ENCODE peak calls at places on chromosomes 12 and 14, in five cellular contexts. One of them, this sample, is unnamed.
A peak's percentile ranks its signal among the peaks of the same experiment; 100 is the strongest.

GRCh38 chr14:75084513-75084912 is 15.1 kb downstream of the ZC2HC1C start:
- DNase-seq in Karpas-422: no peak
- DNase-seq in colonic mucosa: peak; percentile 23
- DNase-seq in IMR-90: no peak
- DNase-seq in keratinocyte: no peak
- DNase-seq in this sample: no peak

GRCh38 chr14:85883971-85884370 is 354.0 kb downstream of the FLRT2 start:
- DNase-seq in Karpas-422: no peak
- DNase-seq in colonic mucosa: no peak
- DNase-seq in IMR-90: no peak
- DNase-seq in keratinocyte: no peak
- DNase-seq in this sample: no peak

GRCh38 chr14:85948163-85948562 is 418.2 kb downstream of the FLRT2 start:
- DNase-seq in Karpas-422: no peak
- DNase-seq in colonic mucosa: no peak
- DNase-seq in IMR-90: no peak
- DNase-seq in keratinocyte: no peak
- DNase-seq in this sample: no peak

GRCh38 chr12:44000309-44000952 is 164.6 kb downstream of the TMEM117 start:
- DNase-seq in Karpas-422: peak; percentile 90
- DNase-seq in colonic mucosa: peak; percentile 30
- DNase-seq in IMR-90: peak; percentile 31
- DNase-seq in keratinocyte: peak; percentile 30
- DNase-seq in this sample: no peak

GRCh38 chr12:110176745-110177144 is 52.6 kb downstream of the IFT81 start:
- DNase-seq in Karpas-422: peak; percentile 51
- DNase-seq in colonic mucosa: no peak
- DNase-seq in IMR-90: peak; percentile 59
- DNase-seq in keratinocyte: no peak
- DNase-seq in this sample: peak; percentile 83

GRCh38 chr14:61452452-61452851 is 131.1 kb downstream of the PRKCH start:
- DNase-seq in Karpas-422: no peak
- DNase-seq in colonic mucosa: no peak
- DNase-seq in IMR-90: no peak
- DNase-seq in keratinocyte: no peak
- DNase-seq in this sample: no peak

GRCh38 chr12:109346920-109347319 is 780 bp upstream of the MYO1H start:
- DNase-seq in Karpas-422: peak; percentile 53
- DNase-seq in colonic mucosa: no peak
- DNase-seq in IMR-90: no peak
- DNase-seq in keratinocyte: no peak
- DNase-seq in this sample: no peak

GRCh38 chr14:95544588-95544987 is 9.7 kb downstream of the GLRX5 start:
- DNase-seq in Karpas-422: no peak
- DNase-seq in colonic mucosa: no peak
- DNase-seq in IMR-90: no peak
- DNase-seq in keratinocyte: no peak
- DNase-seq in this sample: no peak

GRCh38 chr14:31059152-31059924 is 33.2 kb upstream of the STRN3 start:
- DNase-seq in Karpas-422: no peak
- DNase-seq in colonic mucosa: peak; percentile 48
- DNase-seq in IMR-90: peak; percentile 87
- DNase-seq in keratinocyte: no peak
- DNase-seq in this sample: no peak

GRCh38 chr14:81406863-81407262 is 6.7 kb upstream of the STON2 start:
- DNase-seq in Karpas-422: no peak
- DNase-seq in colonic mucosa: no peak
- DNase-seq in IMR-90: peak; percentile 1
- DNase-seq in keratinocyte: no peak
- DNase-seq in this sample: no peak

GRCh38 chr12:118219772-118220171 is 83.8 kb downstream of the PEBP1 start:
- DNase-seq in Karpas-422: peak; percentile 84
- DNase-seq in colonic mucosa: no peak
- DNase-seq in IMR-90: no peak
- DNase-seq in keratinocyte: no peak
- DNase-seq in this sample: no peak

GRCh38 chr14:69013943-69014782 is 35.1 kb upstream of the ACTN1 start:
- DNase-seq in Karpas-422: peak; percentile 51
- DNase-seq in colonic mucosa: peak; percentile 91
- DNase-seq in IMR-90: peak; percentile 83
- DNase-seq in keratinocyte: no peak
- DNase-seq in this sample: peak; percentile 8

GRCh38 chr12:79555006-79555925 is 135.5 kb downstream of the PAWR start:
- DNase-seq in Karpas-422: peak; percentile 59
- DNase-seq in colonic mucosa: no peak
- DNase-seq in IMR-90: peak; percentile 79
- DNase-seq in keratinocyte: no peak
- DNase-seq in this sample: peak; percentile 37

GRCh38 chr14:90795744-90796143 is 20.5 kb downstream of the TTC7B start:
- DNase-seq in Karpas-422: no peak
- DNase-seq in colonic mucosa: no peak
- DNase-seq in IMR-90: peak; percentile 93
- DNase-seq in keratinocyte: peak; percentile 38
- DNase-seq in this sample: no peak

GRCh38 chr14:92495041-92495440 is 18.5 kb upstream of the RIN3 start:
- DNase-seq in Karpas-422: no peak
- DNase-seq in colonic mucosa: no peak
- DNase-seq in IMR-90: peak; percentile 81
- DNase-seq in keratinocyte: no peak
- DNase-seq in this sample: no peak

GRCh38 chr12:28550757-28551381 is 360.6 kb downstream of the CCDC91 start:
- DNase-seq in Karpas-422: no peak
- DNase-seq in colonic mucosa: no peak
- DNase-seq in IMR-90: peak; percentile 86
- DNase-seq in keratinocyte: no peak
- DNase-seq in this sample: no peak

GRCh38 chr14:35829449-35829848 is 3.3 kb downstream of the BRMS1L start:
- DNase-seq in Karpas-422: no peak
- DNase-seq in colonic mucosa: no peak
- DNase-seq in IMR-90: peak; percentile 73
- DNase-seq in keratinocyte: no peak
- DNase-seq in this sample: no peak

GRCh38 chr14:65824285-65824977 is 411.9 kb downstream of the FUT8 start:
- DNase-seq in Karpas-422: peak; percentile 93
- DNase-seq in colonic mucosa: peak; percentile 68
- DNase-seq in IMR-90: peak; percentile 70
- DNase-seq in keratinocyte: peak; percentile 32
- DNase-seq in this sample: peak; percentile 68

GRCh38 chr14:80390911-80391310 is 179.6 kb upstream of the DIO2 start:
- DNase-seq in Karpas-422: no peak
- DNase-seq in colonic mucosa: no peak
- DNase-seq in IMR-90: peak; percentile 51
- DNase-seq in keratinocyte: peak; percentile 82
- DNase-seq in this sample: no peak

GRCh38 chr14:77212097-77212873 is 30.7 kb downstream of the TMEM63C start:
- DNase-seq in Karpas-422: no peak
- DNase-seq in colonic mucosa: no peak
- DNase-seq in IMR-90: no peak
- DNase-seq in keratinocyte: no peak
- DNase-seq in this sample: no peak

GRCh38 chr12:131235871-131236271 is 282.2 kb downstream of the ADGRD1 start:
- DNase-seq in Karpas-422: no peak
- DNase-seq in colonic mucosa: no peak
- DNase-seq in IMR-90: no peak
- DNase-seq in keratinocyte: no peak
- DNase-seq in this sample: no peak

GRCh38 chr12:24997970-24998582 is 49.2 kb upstream of the BCAT1 start:
- DNase-seq in Karpas-422: peak; percentile 90
- DNase-seq in colonic mucosa: no peak
- DNase-seq in IMR-90: peak; percentile 91
- DNase-seq in keratinocyte: peak; percentile 36
- DNase-seq in this sample: peak; percentile 92

DNA sequence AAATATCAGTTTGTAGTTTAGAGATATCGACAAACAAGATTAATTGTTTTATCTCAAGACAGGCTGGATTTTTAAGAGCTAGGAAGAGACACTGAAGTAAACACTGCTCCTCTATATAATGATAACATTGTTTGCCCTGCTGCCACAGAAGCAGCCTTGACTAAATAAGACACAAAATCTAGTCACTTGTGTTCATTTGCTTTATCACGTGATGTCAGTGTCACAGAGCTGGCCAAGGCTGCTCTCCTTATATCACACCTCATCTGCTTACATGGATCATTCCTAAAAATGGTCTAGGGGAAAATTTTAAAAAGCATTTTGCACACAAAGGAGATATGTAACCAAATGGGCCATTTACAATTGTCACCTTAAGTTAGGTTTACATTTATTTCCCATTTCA is 64.1 kb downstream of the SOX5 start:
- DNase-seq in Karpas-422: no peak
- DNase-seq in colonic mucosa: no peak
- DNase-seq in IMR-90: no peak
- DNase-seq in keratinocyte: no peak
- DNase-seq in this sample: no peak
- H3K9me3 ChIP-seq in Karpas-422: no peaks in the 10 kb centered on the region
- H3K9me3 ChIP-seq in colonic mucosa: no peaks in the 10 kb centered on the region
- H3K9me3 ChIP-seq in IMR-90: no peaks in the 10 kb centered on the region
- H3K9me3 ChIP-seq in keratinocyte: no peaks in the 10 kb centered on the region
- H3K9me3 ChIP-seq in this sample: no peaks in the 10 kb centered on the region

GRCh38 chr12:14896477-14897184 is 11.0 kb upstream of the MGP start:
- DNase-seq in Karpas-422: no peak
- DNase-seq in colonic mucosa: no peak
- DNase-seq in IMR-90: peak; percentile 79
- DNase-seq in keratinocyte: no peak
- DNase-seq in this sample: no peak
- H3K9ac ChIP-seq in Karpas-422: no peak overlapping the region
- H3K9ac ChIP-seq in colonic mucosa: no peak overlapping the region
- H3K9ac ChIP-seq in IMR-90: peak overlapping the region; percentile 52
- H3K9ac ChIP-seq in keratinocyte: no peak overlapping the region
- H3K9ac ChIP-seq in this sample: peak overlapping the region; percentile 41

GRCh38 chr12:26806556-26806955 is 26.4 kb downstream of the ITPR2 start:
- DNase-seq in Karpas-422: no peak
- DNase-seq in colonic mucosa: no peak
- DNase-seq in IMR-90: no peak
- DNase-seq in keratinocyte: no peak
- DNase-seq in this sample: no peak

GRCh38 chr12:26809611-26810298 is 23.2 kb downstream of the ITPR2 start:
- DNase-seq in Karpas-422: no peak
- DNase-seq in colonic mucosa: no peak
- DNase-seq in IMR-90: no peak
- DNase-seq in keratinocyte: no peak
- DNase-seq in this sample: no peak

GRCh38 chr12:26807292-26807691 is 25.7 kb downstream of the ITPR2 start:
- DNase-seq in Karpas-422: no peak
- DNase-seq in colonic mucosa: no peak
- DNase-seq in IMR-90: no peak
- DNase-seq in keratinocyte: no peak
- DNase-seq in this sample: no peak

GRCh38 chr12:26810330-26810729 is 22.7 kb downstream of the ITPR2 start:
- DNase-seq in Karpas-422: no peak
- DNase-seq in colonic mucosa: no peak
- DNase-seq in IMR-90: peak; percentile 87
- DNase-seq in keratinocyte: no peak
- DNase-seq in this sample: no peak

GRCh38 chr12:26808766-26809460 is 24.1 kb downstream of the ITPR2 start:
- DNase-seq in Karpas-422: no peak
- DNase-seq in colonic mucosa: no peak
- DNase-seq in IMR-90: no peak
- DNase-seq in keratinocyte: no peak
- DNase-seq in this sample: no peak
- H3K27ac ChIP-seq in Karpas-422: peak overlapping the region; percentile 2
- H3K27ac ChIP-seq in colonic mucosa: no peak overlapping the region
- H3K27ac ChIP-seq in IMR-90: no peak overlapping the region
- H3K27ac ChIP-seq in keratinocyte: no peak overlapping the region
- H3K27ac ChIP-seq in this sample: no peak overlapping the region

DNA sequence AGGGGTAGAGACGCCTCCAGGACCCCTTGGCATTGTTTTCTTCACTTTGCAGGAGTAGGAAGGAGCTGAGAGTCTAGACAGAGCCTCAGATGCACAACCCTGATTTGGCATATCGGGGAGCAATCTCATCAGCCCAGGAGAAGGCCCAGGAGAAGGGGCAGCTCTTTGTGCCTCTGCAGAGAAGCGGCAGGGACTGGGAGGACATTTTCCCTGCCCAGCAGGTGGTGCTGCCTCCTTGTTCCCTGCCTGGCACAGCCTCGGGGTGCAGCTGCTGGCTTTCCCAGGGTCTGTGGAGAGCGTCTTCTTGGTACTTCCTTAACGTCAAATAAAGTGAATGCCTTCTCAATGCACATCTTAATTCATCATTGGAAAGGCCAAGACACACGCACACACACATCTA is 419.5 kb downstream of the TMEM121 start:
- DNase-seq in Karpas-422: no peak
- DNase-seq in colonic mucosa: no peak
- DNase-seq in IMR-90: no peak
- DNase-seq in keratinocyte: no peak
- DNase-seq in this sample: no peak
- H3K9me3 ChIP-seq in Karpas-422: no peaks in the 10 kb centered on the region
- H3K9me3 ChIP-seq in colonic mucosa: no peaks in the 10 kb centered on the region
- H3K9me3 ChIP-seq in IMR-90: peaks cover 38% of the 10 kb centered on the region
- H3K9me3 ChIP-seq in keratinocyte: peaks cover 2% of the 10 kb centered on the region
- H3K9me3 ChIP-seq in this sample: no peaks in the 10 kb centered on the region

DNA sequence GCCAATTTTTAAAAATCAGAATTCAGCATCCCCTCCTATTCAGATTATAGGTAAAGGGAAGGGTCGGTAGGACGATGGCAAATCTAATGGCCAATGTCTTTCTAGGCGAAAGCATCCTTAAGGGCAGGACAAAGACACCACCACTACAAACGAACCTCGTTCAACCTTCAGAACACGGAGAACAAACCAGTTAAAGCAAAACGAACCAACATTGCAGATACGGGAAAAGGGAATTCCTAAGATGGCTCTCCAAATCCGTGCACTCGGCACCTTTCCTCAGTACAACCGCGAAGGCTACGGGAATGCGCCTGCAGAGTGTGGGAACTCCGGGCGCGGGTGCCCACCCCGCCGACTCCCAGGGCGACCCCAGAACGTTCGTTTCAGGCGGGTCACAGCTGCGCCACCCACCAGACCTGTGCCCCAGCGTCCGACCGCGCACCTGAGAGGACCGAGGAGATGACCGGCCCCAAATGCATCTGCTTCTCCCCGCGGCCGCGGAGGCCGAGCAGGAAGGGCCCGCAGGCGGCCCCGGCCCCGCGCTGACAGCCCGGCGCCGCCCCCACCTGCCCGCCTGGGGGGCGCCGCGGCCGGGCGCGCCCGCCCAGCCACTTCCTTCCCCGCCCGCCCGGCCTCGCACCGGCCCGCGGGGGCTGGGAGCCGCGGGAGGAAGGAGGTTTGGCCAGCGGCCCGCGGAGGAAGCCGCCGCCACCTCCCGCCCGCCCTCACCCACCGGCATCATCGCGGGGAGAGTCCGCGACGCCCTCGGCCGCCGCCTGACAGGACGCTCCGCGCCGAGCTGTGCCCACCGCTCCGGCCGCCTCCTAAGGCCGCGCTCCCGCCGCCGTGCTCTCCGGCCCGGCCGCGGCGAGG is 571 bp downstream of the PPP1R13B start:
- DNase-seq in Karpas-422: peak; percentile 59
- DNase-seq in colonic mucosa: peak; percentile 35
- DNase-seq in IMR-90: no peak
- DNase-seq in keratinocyte: no peak
- DNase-seq in this sample: no peak
- H3K9ac ChIP-seq in Karpas-422: peak overlapping the region; percentile 67
- H3K9ac ChIP-seq in colonic mucosa: peak overlapping the region; percentile 88
- H3K9ac ChIP-seq in IMR-90: peak overlapping the region; percentile 46
- H3K9ac ChIP-seq in keratinocyte: peak overlapping the region; percentile 73
- H3K9ac ChIP-seq in this sample: peak overlapping the region; percentile 24